ENCODE peak calls at places on chromosome 13, in four cellular contexts. Y, S, W and C are unnamed samples.

GRCh38 chr13:97329331-97329730 is 104.6 kb upstream of the RAP2A start:
- DNase-seq in S (no peak), Y (no peak), W (no peak), C (no peak)

GRCh38 chr13:25881136-25881926 is 170.5 kb downstream of the SHISA2 start:
- DNase-seq in W (no peak), S (no peak), Y (no peak), C (no peak)

GRCh38 chr13:50125556-50126377 is 110.5 kb downstream of the KCNRG start:
- DNase-seq in S (peak; percentile 84), W (peak; percentile 98), Y (peak; percentile 92), C (peak; percentile 91)

GRCh38 chr13:43983373-43983772 is 103.7 kb downstream of the LACC1 start:
- DNase-seq in S (peak; percentile 37), Y (no peak), W (no peak), C (no peak)

GRCh38 chr13:64928704-64929499 is 2301.2 kb downstream of the PCDH9 start:
- DNase-seq in W (no peak), S (no peak), Y (no peak), C (no peak)

GRCh38 chr13:73967397-73968165 is 166.6 kb downstream of the KLF12 start:
- DNase-seq in W (no peak), Y (no peak), S (no peak), C (no peak)

GRCh38 chr13:100300708-100301107 is 211.8 kb downstream of the PCCA start:
- DNase-seq in Y (no peak), S (no peak), W (no peak), C (no peak)

GRCh38 chr13:53126803-53127202 is 98.2 kb downstream of the OLFM4 start:
- DNase-seq in Y (peak; percentile 74), S (no peak), W (peak; percentile 60), C (no peak)

GRCh38 chr13:26584713-26585112 is 27.2 kb downstream of the WASF3 start:
- DNase-seq in S (no peak), W (no peak), Y (no peak), C (no peak)

GRCh38 chr13:50387124-50387581 is 371.9 kb downstream of the KCNRG start:
- DNase-seq in W (peak; percentile 82), Y (peak; percentile 34), S (peak; percentile 64), C (peak; percentile 72)

GRCh38 chr13:73835138-73835721 is 299.0 kb downstream of the KLF12 start:
- DNase-seq in W (no peak), Y (no peak), S (peak; percentile 63), C (no peak)

GRCh38 chr13:41562083-41562482 is 104.7 kb downstream of the RGCC start:
- DNase-seq in S (no peak), Y (peak; percentile 71), W (peak; percentile 80), C (peak; percentile 72)

GRCh38 chr13:76887070-76887563 is 912 bp upstream of the KCTD12 start:
- DNase-seq in W (no peak), Y (peak; percentile 31), S (peak; percentile 79), C (no peak)

GRCh38 chr13:99407906-99408702 is 93.2 kb upstream of the TM9SF2 start:
- DNase-seq in W (peak; percentile 45), Y (no peak), S (no peak), C (no peak)

GRCh38 chr13:51625555-51626345 is 41.5 kb downstream of the WDFY2 start:
- DNase-seq in Y (no peak), W (no peak), S (no peak), C (no peak)

GRCh38 chr13:95874286-95874685 is 178.9 kb downstream of the UGGT2 start:
- DNase-seq in S (no peak), W (no peak), Y (no peak), C (no peak)

GRCh38 chr13:81577601-81578000 is 1236.7 kb upstream of the SPRY2 start:
- DNase-seq in W (no peak), S (no peak), Y (no peak), C (no peak)

GRCh38 chr13:95783747-95784146 is 106.8 kb downstream of the DNAJC3 start:
- DNase-seq in W (no peak), Y (no peak), S (no peak), C (no peak)

GRCh38 chr13:24052547-24052981 is 108.0 kb upstream of the SPATA13 start:
- DNase-seq in S (no peak), Y (peak; percentile 54), W (no peak), C (no peak)

GRCh38 chr13:40352385-40352778 is 314.1 kb downstream of the FOXO1 start:
- DNase-seq in W (peak; percentile 91), Y (peak; percentile 68), S (no peak), C (peak; percentile 86)

GRCh38 chr13:36815069-36815468 is 4.0 kb upstream of the RFXAP start:
- DNase-seq in S (no peak), W (no peak), Y (no peak), C (no peak)

GRCh38 chr13:43123856-43124255 is 100.5 kb downstream of the DNAJC15 start:
- DNase-seq in Y (no peak), W (no peak), S (no peak), C (no peak)

GRCh38 chr13:83752141-83752540 is 130.1 kb downstream of the SLITRK1 start:
- DNase-seq in S (no peak), Y (no peak), W (no peak), C (no peak)

GRCh38 chr13:110304256-110304655 is 2.7 kb downstream of the COL4A1 start:
- DNase-seq in W (no peak), Y (peak; percentile 68), S (no peak), C (peak; percentile 59)

GRCh38 chr13:113621046-113621445 is 36.5 kb downstream of the TFDP1 start:
- DNase-seq in S (no peak), Y (no peak), W (peak; percentile 26), C (no peak)
- H3K36me3 ChIP-seq in S (peaks cover 5% of the 10 kb centered on the region), Y (no peaks in the 10 kb centered on the region), W (no peaks in the 10 kb centered on the region), C (peaks cover 21% of the 10 kb centered on the region)

GRCh38 chr13:28138756-28139470 is 568 bp downstream of the PAN3 start:
- DNase-seq in S (peak; percentile 90), Y (peak; percentile 84), W (peak; percentile 89), C (peak; percentile 79)

GRCh38 chr13:28140433-28141125 is 2.2 kb downstream of the PAN3 start:
- DNase-seq in Y (no peak), W (no peak), S (no peak), C (no peak)

GRCh38 chr13:28137556-28137955 is 789 bp upstream of the PAN3 start:
- DNase-seq in S (no peak), W (no peak), Y (no peak), C (no peak)

GRCh38 chr13:28138012-28138755 is at the start of gene PAN3:
- DNase-seq in Y (peak; percentile 90), W (peak; percentile 96), S (peak; percentile 94), C (peak; percentile 93)

GRCh38 chr13:28136916-28137315 is 1.4 kb upstream of the PAN3 start:
- DNase-seq in Y (no peak), S (no peak), W (no peak), C (no peak)
- H3K4me3 ChIP-seq in Y (peak overlapping the region; percentile 75), S (peak overlapping the region; percentile 98), W (peak overlapping the region; percentile 100), C (peak overlapping the region; percentile 98)

GRCh38 chr13:46321494-46322225 is 65.4 kb downstream of the RUBCNL start:
- DNase-seq in W (peak; percentile 62), S (peak; percentile 76), Y (no peak), C (peak; percentile 70)
- H3K36me3 ChIP-seq in W (no peaks in the 10 kb centered on the region), S (no peaks in the 10 kb centered on the region), Y (no peaks in the 10 kb centered on the region), C (no peaks in the 10 kb centered on the region)

DNA sequence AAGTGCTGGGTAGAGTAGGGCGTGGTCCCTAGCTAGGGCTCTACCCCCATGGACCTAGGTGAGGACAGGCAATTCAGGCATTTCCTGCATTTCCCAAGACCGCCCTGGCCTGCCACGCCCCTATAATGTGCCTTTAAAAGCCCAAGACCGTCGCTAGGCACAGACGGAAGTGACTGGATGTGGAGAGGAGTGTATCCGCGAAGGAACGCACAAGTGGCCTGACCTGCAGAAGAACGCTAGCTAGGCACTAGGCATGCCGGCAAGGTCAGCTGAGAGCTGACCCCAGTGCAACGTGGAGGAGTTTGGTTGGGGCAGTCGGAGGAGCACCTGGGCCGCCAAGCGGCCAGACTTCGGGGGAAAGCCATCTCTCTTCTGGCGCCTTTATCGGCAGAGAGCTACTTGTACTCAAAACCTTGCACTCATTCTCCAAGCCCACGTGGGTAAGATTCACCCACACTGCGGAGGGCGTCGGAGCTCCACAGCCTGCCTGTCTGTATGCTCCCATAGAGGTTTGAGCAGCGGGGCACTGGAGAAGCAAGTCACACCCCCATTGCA is 370.0 kb downstream of the FGF9 start:
- DNase-seq in S (no peak), W (no peak), Y (no peak), C (no peak)
- H3K4me3 ChIP-seq in S (peak overlapping the region; percentile 13), W (no peak overlapping the region), Y (no peak overlapping the region), C (no peak overlapping the region)

DNA sequence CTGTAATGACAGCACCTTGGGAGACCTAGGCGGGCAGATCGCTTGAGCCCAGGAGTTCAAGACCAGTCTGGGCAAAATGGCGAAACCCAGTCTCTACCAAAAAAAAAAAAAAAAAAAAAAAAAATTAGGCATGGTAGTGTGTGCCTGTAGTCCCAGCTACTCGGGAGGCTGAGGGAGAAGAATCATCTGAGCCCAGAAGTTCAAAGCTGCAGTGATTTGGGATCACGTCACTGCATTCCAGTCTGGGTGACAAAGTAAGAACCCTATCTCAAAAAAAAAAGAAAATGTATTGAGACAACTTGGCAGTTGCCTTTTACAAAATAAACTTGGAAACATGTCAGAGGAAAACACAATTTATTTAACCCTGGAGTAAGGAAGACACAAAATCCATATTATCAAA is 26.8 kb downstream of the RBM26 start:
- DNase-seq in S (no peak), W (no peak), Y (no peak), C (no peak)
- H3K36me3 ChIP-seq in S (peaks cover 30% of the 10 kb centered on the region), W (peaks cover 9% of the 10 kb centered on the region), Y (no peaks in the 10 kb centered on the region), C (peaks cover 28% of the 10 kb centered on the region)